ENCODE peak calls at places on chromosomes 5 and 9, in nine cellular contexts. V is left lung, X is left ventricle myocardium inferior, R is fibroblast of lung, B is dorsolateral prefrontal cortex, L is cardiac muscle cell, E is lower leg skin, S is uterus, M is adrenal gland. Q is an unnamed sample.

GRCh38 chr5:1189269-1189668 is 12.1 kb upstream of the SLC6A19 start:
- DNase-seq in V (peak; percentile 19), S (no peak), X (no peak), L (no peak), B (no peak), R (no peak), E (no peak), M (no peak), Q (no peak)

GRCh38 chr9:1276474-1276873 is 226.3 kb downstream of the DMRT2 start:
- DNase-seq in V (no peak), R (no peak), E (no peak), M (no peak), X (no peak), S (no peak), B (no peak), L (no peak), Q (no peak)

GRCh38 chr5:177141496-177141895 is 7.9 kb downstream of the NSD1 start:
- DNase-seq in E (no peak), B (no peak), S (no peak), L (no peak), R (no peak), M (no peak), X (no peak), V (no peak), Q (no peak)

GRCh38 chr9:33814816-33815215 is 2.1 kb upstream of the UBE2R2 start:
- DNase-seq in X (no peak), M (no peak), R (no peak), S (no peak), E (no peak), L (no peak), V (no peak), B (no peak), Q (peak; percentile 40)

GRCh38 chr9:82209797-82210470 is 221.4 kb downstream of the SPATA31D1 start:
- DNase-seq in X (no peak), S (no peak), M (no peak), E (no peak), B (no peak), L (no peak), R (no peak), V (no peak), Q (no peak)

GRCh38 chr5:44719856-44720255 is 88.9 kb upstream of the MRPS30 start:
- DNase-seq in B (no peak), E (no peak), M (no peak), V (no peak), L (no peak), S (no peak), X (no peak), R (no peak), Q (no peak)

GRCh38 chr9:79341561-79341960 is 230.2 kb upstream of the TLE4 start:
- DNase-seq in B (no peak), X (no peak), R (no peak), E (no peak), S (no peak), M (no peak), V (no peak), L (no peak), Q (no peak)

GRCh38 chr5:172280937-172281336 is 2.6 kb downstream of the UBTD2 start:
- DNase-seq in B (no peak), S (no peak), M (no peak), V (no peak), L (no peak), R (peak; percentile 85), E (no peak), X (no peak), Q (peak; percentile 75)

GRCh38 chr9:14302405-14302804 is 11.5 kb downstream of the NFIB start:
- DNase-seq in X (no peak), B (no peak), L (no peak), S (no peak), R (no peak), E (no peak), V (no peak), M (no peak), Q (no peak)

GRCh38 chr5:169602535-169602934 is 19.0 kb downstream of the SPDL1 start:
- DNase-seq in E (no peak), B (no peak), X (no peak), S (no peak), V (no peak), L (no peak), M (no peak), R (no peak), Q (peak; percentile 34)

DNA sequence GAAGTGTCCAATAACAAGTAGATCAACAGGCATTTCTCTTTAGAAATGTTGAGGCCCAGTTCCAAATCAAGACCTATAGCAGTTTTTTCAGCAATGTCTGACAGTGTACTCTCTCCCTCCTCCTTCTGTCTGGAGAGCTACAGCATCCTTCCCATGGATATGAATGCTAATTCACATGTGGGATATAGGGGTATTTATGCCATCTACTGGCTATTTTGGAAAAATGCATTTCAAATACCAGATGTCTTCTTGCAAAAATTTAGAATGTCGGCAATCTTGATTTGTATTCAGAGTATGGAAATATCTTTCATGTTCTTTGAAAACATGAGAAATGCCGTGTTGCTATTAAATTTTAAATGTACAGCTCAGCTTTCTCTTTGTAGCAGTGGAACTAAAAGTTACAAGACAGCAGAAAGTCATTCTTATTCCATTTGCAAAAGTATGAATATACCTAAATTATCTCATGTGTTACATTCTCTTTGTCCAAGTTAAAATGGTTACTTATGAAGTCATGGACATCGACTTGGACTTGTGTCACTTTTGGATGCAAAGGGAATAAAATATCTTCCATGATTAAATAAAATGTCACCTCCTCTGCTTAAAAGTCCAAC is 647.8 kb downstream of the TAF11L14 start:
- DNase-seq in S (no peak), L (peak; percentile 70), B (no peak), V (no peak), E (no peak), X (no peak), M (no peak), R (peak; percentile 75), Q (peak; percentile 67)
- TF ChIP-seq CTCF in S (peak; percentile 28), L (peak; percentile 56), B (peak; percentile 45), V (peak; percentile 32), E (no peak), X (no peak), M (peak; percentile 49), R (peak; percentile 40), Q (peak; percentile 67)

GRCh38 chr9:19375536-19375935 is 4.5 kb downstream of the RPS6 start:
- DNase-seq in L (no peak), X (no peak), R (no peak), E (no peak), M (no peak), S (no peak), B (no peak), V (no peak), Q (peak; percentile 53)

GRCh38 chr9:19378647-19379046 is 1.4 kb downstream of the RPS6 start:
- DNase-seq in X (no peak), E (no peak), R (no peak), S (no peak), V (no peak), M (no peak), L (no peak), B (no peak), Q (no peak)

GRCh38 chr9:19378154-19378553 is 1.9 kb downstream of the RPS6 start:
- DNase-seq in B (no peak), S (no peak), L (no peak), M (no peak), X (no peak), V (no peak), R (no peak), E (no peak), Q (peak; percentile 8)

GRCh38 chr9:19379283-19379682 is 753 bp downstream of the RPS6 start:
- DNase-seq in X (no peak), M (no peak), B (no peak), E (no peak), V (no peak), R (no peak), S (no peak), L (no peak), Q (no peak)

DNA sequence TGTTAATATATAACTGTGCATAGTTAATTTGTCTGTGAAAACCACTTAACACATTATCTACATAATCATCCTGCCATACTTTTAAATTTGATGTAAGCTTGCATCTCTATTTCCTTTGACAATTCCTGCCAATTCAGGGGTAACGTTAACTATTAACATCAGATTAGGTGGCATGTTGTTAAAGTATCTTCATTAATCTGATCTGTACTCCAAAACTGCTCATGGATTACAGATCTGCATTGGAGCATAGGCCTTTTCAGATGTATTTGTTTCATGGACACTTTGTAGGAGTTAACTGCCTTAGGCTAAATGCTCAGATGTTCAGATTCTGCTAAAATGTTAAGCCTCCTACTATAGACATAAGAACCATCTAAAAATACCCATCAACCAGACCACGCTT is 3.1 kb downstream of the RPS6 start:
- DNase-seq in L (no peak), R (no peak), V (no peak), X (no peak), M (no peak), B (no peak), E (no peak), S (no peak), Q (no peak)
- H3K4me3 ChIP-seq in L (no peak overlapping the region), R (peak overlapping the region; percentile 94), V (peak overlapping the region; percentile 73), X (no peak overlapping the region), M (no peak overlapping the region), B (no peak overlapping the region), E (no peak overlapping the region), S (no peak overlapping the region), Q (no peak overlapping the region)

DNA sequence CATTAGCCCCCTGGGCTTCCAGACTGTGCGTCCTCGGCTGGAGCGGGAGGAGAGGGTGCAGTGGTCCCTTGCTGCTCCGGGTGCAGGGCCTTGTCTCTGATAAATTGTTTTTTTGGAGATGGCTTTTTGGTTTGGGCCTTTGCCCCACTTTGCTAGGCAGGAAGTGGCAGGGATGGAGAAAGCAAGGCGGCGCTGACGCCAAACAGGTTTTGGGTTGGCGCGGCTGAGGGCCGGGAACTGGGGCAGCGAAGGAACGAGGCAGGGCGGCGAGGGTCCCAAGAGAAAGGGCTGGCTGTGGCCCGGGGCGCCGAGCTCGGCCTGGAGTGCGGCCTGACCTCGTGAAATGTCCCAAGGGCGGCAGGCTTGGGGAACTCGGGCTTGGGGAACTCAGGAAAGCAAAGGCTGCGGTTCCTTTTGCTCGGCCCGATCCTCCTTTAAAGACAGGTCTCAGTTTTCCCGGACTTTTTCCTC is 4.1 kb downstream of the LHX2 start:
- DNase-seq in E (no peak), S (no peak), X (no peak), R (no peak), L (no peak), V (no peak), B (peak; percentile 18), M (no peak), Q (no peak)
- TF ChIP-seq CTCF in E (no peak), S (no peak), X (no peak), R (no peak), L (no peak), V (no peak), B (no peak), M (no peak), Q (no peak)

DNA sequence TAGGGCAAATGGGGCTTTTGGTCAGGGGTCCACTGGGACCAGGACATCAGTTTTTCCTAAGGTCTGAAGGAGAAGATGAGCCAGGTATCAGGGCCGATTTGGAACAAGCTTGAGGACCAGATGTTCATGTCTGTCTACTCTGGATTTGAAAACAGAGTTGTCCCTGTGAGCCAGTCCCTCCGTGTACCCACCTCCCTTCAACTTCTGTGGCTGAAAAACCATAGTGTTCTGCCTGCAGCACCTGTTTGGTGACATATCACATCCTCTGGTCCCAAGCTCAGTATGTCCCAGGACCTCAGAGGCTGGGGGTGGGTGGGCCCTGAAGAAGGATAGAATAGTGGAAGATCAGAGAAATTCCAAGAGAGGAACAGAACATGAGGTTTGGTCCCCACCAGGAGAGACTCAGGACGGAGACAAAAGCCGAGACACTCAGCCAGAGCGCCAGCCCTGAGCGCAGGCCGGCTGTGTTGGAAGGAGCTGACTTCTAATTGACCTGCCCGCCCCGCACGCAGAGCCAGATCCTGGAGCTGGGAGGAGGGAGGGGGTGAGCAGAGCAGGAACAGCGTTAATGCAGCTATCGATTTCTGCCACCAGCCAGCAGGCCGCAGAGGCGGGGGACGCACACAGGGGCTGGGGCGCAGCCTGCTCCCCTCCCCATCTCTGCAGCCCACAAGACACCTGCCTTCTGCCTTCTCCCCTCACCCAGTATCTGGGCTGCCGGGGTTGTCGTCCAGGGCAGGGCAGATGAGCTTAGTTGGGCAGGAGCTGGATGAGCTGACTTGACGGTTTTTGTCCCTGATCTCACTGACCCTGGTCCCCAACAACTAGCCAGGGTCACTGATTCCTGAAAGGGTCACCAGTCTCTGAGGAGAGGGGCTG is 29.5 kb downstream of the CXXC5 start:
- DNase-seq in R (no peak), E (no peak), B (no peak), X (peak; percentile 61), L (no peak), S (no peak), M (peak; percentile 85), V (no peak), Q (no peak)
- H3K4me3 ChIP-seq in R (no peak overlapping the region), E (no peak overlapping the region), B (no peak overlapping the region), X (peak overlapping the region; percentile 7), L (no peak overlapping the region), S (no peak overlapping the region), M (no peak overlapping the region), V (no peak overlapping the region), Q (no peak overlapping the region)